ENCODE peak calls at places on chromosomes 2 and 18, in ten cellular contexts. One of them, this sample, is unnamed.

GRCh38 chr18:78794031-78794430 is 185.6 kb upstream of the SALL3 start:
- DNase-seq in Panc1: no peak
- DNase-seq in sigmoid colon: peak; percentile 36
- DNase-seq in H1: no peak
- DNase-seq in HCT116: no peak
- DNase-seq in SK-N-SH: no peak
- DNase-seq in endothelial cell of umbilical vein: no peak
- DNase-seq in prostate gland: no peak
- DNase-seq in transverse colon: no peak
- DNase-seq in suprapubic skin: no peak
- DNase-seq in this sample: no peak

GRCh38 chr2:128040166-128040771 is 12.4 kb upstream of the SAP130 start:
- DNase-seq in SK-N-SH: no peak
- DNase-seq in H1: no peak
- DNase-seq in endothelial cell of umbilical vein: no peak
- DNase-seq in suprapubic skin: no peak
- DNase-seq in prostate gland: no peak
- DNase-seq in transverse colon: no peak
- DNase-seq in Panc1: no peak
- DNase-seq in HCT116: no peak
- DNase-seq in sigmoid colon: no peak
- DNase-seq in this sample: no peak

GRCh38 chr2:37809525-37809924 is 115.6 kb upstream of the RMDN2 start:
- DNase-seq in sigmoid colon: no peak
- DNase-seq in endothelial cell of umbilical vein: peak; percentile 77
- DNase-seq in transverse colon: peak; percentile 31
- DNase-seq in SK-N-SH: peak; percentile 33
- DNase-seq in prostate gland: no peak
- DNase-seq in HCT116: peak; percentile 12
- DNase-seq in H1: no peak
- DNase-seq in Panc1: no peak
- DNase-seq in suprapubic skin: no peak
- DNase-seq in this sample: no peak

GRCh38 chr2:169716229-169716886 is 17.3 kb upstream of the KLHL23 start:
- DNase-seq in transverse colon: peak; percentile 52
- DNase-seq in prostate gland: peak; percentile 21
- DNase-seq in Panc1: no peak
- DNase-seq in H1: no peak
- DNase-seq in SK-N-SH: peak; percentile 73
- DNase-seq in endothelial cell of umbilical vein: peak; percentile 26
- DNase-seq in suprapubic skin: no peak
- DNase-seq in HCT116: no peak
- DNase-seq in sigmoid colon: no peak
- DNase-seq in this sample: no peak

GRCh38 chr2:26704441-26704977 is 12.0 kb downstream of the KCNK3 start:
- DNase-seq in Panc1: no peak
- DNase-seq in SK-N-SH: no peak
- DNase-seq in H1: no peak
- DNase-seq in endothelial cell of umbilical vein: no peak
- DNase-seq in prostate gland: no peak
- DNase-seq in suprapubic skin: no peak
- DNase-seq in sigmoid colon: no peak
- DNase-seq in HCT116: no peak
- DNase-seq in transverse colon: no peak
- DNase-seq in this sample: no peak

GRCh38 chr2:191436368-191437055 is 191.3 kb downstream of the MYO1B start:
- DNase-seq in H1: no peak
- DNase-seq in suprapubic skin: no peak
- DNase-seq in Panc1: no peak
- DNase-seq in endothelial cell of umbilical vein: no peak
- DNase-seq in prostate gland: no peak
- DNase-seq in SK-N-SH: peak; percentile 12
- DNase-seq in HCT116: no peak
- DNase-seq in transverse colon: no peak
- DNase-seq in sigmoid colon: no peak
- DNase-seq in this sample: no peak

GRCh38 chr18:12879840-12880531 is 4.1 kb downstream of the PTPN2 start:
- DNase-seq in transverse colon: no peak
- DNase-seq in Panc1: no peak
- DNase-seq in endothelial cell of umbilical vein: no peak
- DNase-seq in HCT116: no peak
- DNase-seq in prostate gland: no peak
- DNase-seq in H1: no peak
- DNase-seq in suprapubic skin: no peak
- DNase-seq in sigmoid colon: no peak
- DNase-seq in SK-N-SH: no peak
- DNase-seq in this sample: no peak

GRCh38 chr18:13696961-13697360 is 29.4 kb downstream of the FAM210A start:
- DNase-seq in endothelial cell of umbilical vein: no peak
- DNase-seq in HCT116: no peak
- DNase-seq in transverse colon: no peak
- DNase-seq in Panc1: no peak
- DNase-seq in sigmoid colon: no peak
- DNase-seq in suprapubic skin: no peak
- DNase-seq in SK-N-SH: no peak
- DNase-seq in H1: no peak
- DNase-seq in prostate gland: no peak
- DNase-seq in this sample: no peak

GRCh38 chr2:3126686-3127278 is 250.8 kb downstream of the EIPR1 start:
- DNase-seq in HCT116: no peak
- DNase-seq in transverse colon: no peak
- DNase-seq in Panc1: no peak
- DNase-seq in H1: no peak
- DNase-seq in suprapubic skin: peak; percentile 35
- DNase-seq in SK-N-SH: peak; percentile 70
- DNase-seq in prostate gland: no peak
- DNase-seq in endothelial cell of umbilical vein: peak; percentile 65
- DNase-seq in sigmoid colon: no peak
- DNase-seq in this sample: no peak

GRCh38 chr2:223166215-223166493 is 114.2 kb downstream of the KCNE4 start:
- DNase-seq in H1: no peak
- DNase-seq in prostate gland: no peak
- DNase-seq in endothelial cell of umbilical vein: no peak
- DNase-seq in SK-N-SH: no peak
- DNase-seq in Panc1: no peak
- DNase-seq in transverse colon: no peak
- DNase-seq in HCT116: no peak
- DNase-seq in sigmoid colon: no peak
- DNase-seq in suprapubic skin: no peak
- DNase-seq in this sample: no peak

GRCh38 chr2:239739206-239739605 is 285.9 kb downstream of the NDUFA10 start:
- DNase-seq in suprapubic skin: no peak
- DNase-seq in Panc1: no peak
- DNase-seq in SK-N-SH: no peak
- DNase-seq in transverse colon: no peak
- DNase-seq in endothelial cell of umbilical vein: no peak
- DNase-seq in sigmoid colon: no peak
- DNase-seq in HCT116: no peak
- DNase-seq in H1: no peak
- DNase-seq in prostate gland: no peak
- DNase-seq in this sample: no peak
- TF ChIP-seq POLR2AphosphoS5 in suprapubic skin: no peak
- TF ChIP-seq POLR2AphosphoS5 in Panc1: no peak
- TF ChIP-seq POLR2AphosphoS5 in SK-N-SH: no peak
- TF ChIP-seq POLR2AphosphoS5 in transverse colon: no peak
- TF ChIP-seq POLR2AphosphoS5 in endothelial cell of umbilical vein: no peak
- TF ChIP-seq POLR2AphosphoS5 in sigmoid colon: no peak
- TF ChIP-seq POLR2AphosphoS5 in HCT116: no peak
- TF ChIP-seq POLR2AphosphoS5 in H1: no peak
- TF ChIP-seq POLR2AphosphoS5 in prostate gland: no peak
- TF ChIP-seq POLR2AphosphoS5 in this sample: no peak

GRCh38 chr2:224524657-224525056 is 60.5 kb downstream of the CUL3 start:
- DNase-seq in prostate gland: no peak
- DNase-seq in Panc1: no peak
- DNase-seq in suprapubic skin: no peak
- DNase-seq in sigmoid colon: no peak
- DNase-seq in HCT116: no peak
- DNase-seq in transverse colon: no peak
- DNase-seq in endothelial cell of umbilical vein: no peak
- DNase-seq in H1: no peak
- DNase-seq in SK-N-SH: no peak
- DNase-seq in this sample: no peak

GRCh38 chr2:224517963-224518362 is 67.2 kb downstream of the CUL3 start:
- DNase-seq in endothelial cell of umbilical vein: no peak
- DNase-seq in suprapubic skin: no peak
- DNase-seq in SK-N-SH: no peak
- DNase-seq in H1: no peak
- DNase-seq in transverse colon: no peak
- DNase-seq in prostate gland: no peak
- DNase-seq in HCT116: no peak
- DNase-seq in Panc1: no peak
- DNase-seq in sigmoid colon: no peak
- DNase-seq in this sample: no peak

GRCh38 chr2:224523626-224524577 is 61.3 kb downstream of the CUL3 start:
- DNase-seq in prostate gland: no peak
- DNase-seq in H1: no peak
- DNase-seq in Panc1: no peak
- DNase-seq in HCT116: no peak
- DNase-seq in sigmoid colon: no peak
- DNase-seq in suprapubic skin: no peak
- DNase-seq in transverse colon: no peak
- DNase-seq in endothelial cell of umbilical vein: no peak
- DNase-seq in SK-N-SH: no peak
- DNase-seq in this sample: no peak

GRCh38 chr2:224518806-224519580 is 66.2 kb downstream of the CUL3 start:
- DNase-seq in SK-N-SH: no peak
- DNase-seq in transverse colon: no peak
- DNase-seq in prostate gland: no peak
- DNase-seq in HCT116: no peak
- DNase-seq in suprapubic skin: no peak
- DNase-seq in H1: no peak
- DNase-seq in Panc1: no peak
- DNase-seq in endothelial cell of umbilical vein: no peak
- DNase-seq in sigmoid colon: no peak
- DNase-seq in this sample: no peak

DNA sequence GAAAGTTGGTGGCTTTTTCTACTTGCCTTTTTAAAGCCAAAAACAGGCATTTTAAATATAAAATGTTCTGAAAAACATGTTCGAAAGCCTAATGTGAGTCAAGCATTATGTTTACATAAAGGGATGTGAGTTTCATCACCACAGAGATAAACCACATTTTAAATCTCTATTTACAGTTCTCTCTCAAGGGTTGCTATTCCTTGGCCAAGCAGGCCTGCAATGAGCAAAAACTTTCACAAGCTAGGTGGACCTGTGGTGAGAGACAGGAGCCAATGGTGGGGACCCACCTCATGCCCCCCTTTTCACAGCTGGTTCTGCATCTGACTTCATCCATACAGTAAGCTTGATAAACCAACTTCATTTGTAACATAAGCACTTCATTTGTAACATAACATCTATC is 65.1 kb downstream of the CUL3 start:
- DNase-seq in transverse colon: no peak
- DNase-seq in sigmoid colon: no peak
- DNase-seq in suprapubic skin: no peak
- DNase-seq in prostate gland: no peak
- DNase-seq in endothelial cell of umbilical vein: no peak
- DNase-seq in H1: no peak
- DNase-seq in SK-N-SH: no peak
- DNase-seq in HCT116: no peak
- DNase-seq in Panc1: no peak
- DNase-seq in this sample: no peak
- H3K4me3 ChIP-seq in transverse colon: no peak overlapping the region
- H3K4me3 ChIP-seq in sigmoid colon: no peak overlapping the region
- H3K4me3 ChIP-seq in suprapubic skin: no peak overlapping the region
- H3K4me3 ChIP-seq in prostate gland: no peak overlapping the region
- H3K4me3 ChIP-seq in endothelial cell of umbilical vein: no peak overlapping the region
- H3K4me3 ChIP-seq in H1: no peak overlapping the region
- H3K4me3 ChIP-seq in SK-N-SH: no peak overlapping the region
- H3K4me3 ChIP-seq in HCT116: no peak overlapping the region
- H3K4me3 ChIP-seq in Panc1: no peak overlapping the region
- H3K4me3 ChIP-seq in this sample: no peak overlapping the region

DNA sequence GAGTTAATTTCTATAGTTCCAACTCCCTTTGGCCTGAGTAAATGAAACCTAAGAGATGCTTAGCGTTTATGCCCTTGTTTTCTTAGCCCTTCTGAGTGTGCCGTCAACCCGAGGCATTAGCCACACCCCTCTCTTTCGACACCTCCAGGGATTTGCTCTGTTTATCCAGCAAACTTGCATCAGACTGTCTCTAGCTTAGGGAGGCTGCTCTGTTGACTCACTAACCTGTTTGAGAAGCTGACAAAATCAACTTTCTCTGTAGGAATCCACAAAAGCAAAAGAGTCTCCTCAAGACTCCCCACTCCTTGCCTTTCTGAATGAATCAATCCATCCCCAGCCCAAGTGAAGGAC is 317.6 kb downstream of the TNS1 start:
- DNase-seq in suprapubic skin: no peak
- DNase-seq in HCT116: peak; percentile 26
- DNase-seq in sigmoid colon: peak; percentile 77
- DNase-seq in endothelial cell of umbilical vein: no peak
- DNase-seq in H1: no peak
- DNase-seq in Panc1: no peak
- DNase-seq in SK-N-SH: no peak
- DNase-seq in transverse colon: peak; percentile 29
- DNase-seq in prostate gland: peak; percentile 79
- DNase-seq in this sample: peak; percentile 62
- TF ChIP-seq POLR2AphosphoS5 in suprapubic skin: peak; percentile 66
- TF ChIP-seq POLR2AphosphoS5 in HCT116: no peak
- TF ChIP-seq POLR2AphosphoS5 in sigmoid colon: peak; percentile 18
- TF ChIP-seq POLR2AphosphoS5 in endothelial cell of umbilical vein: no peak
- TF ChIP-seq POLR2AphosphoS5 in H1: no peak
- TF ChIP-seq POLR2AphosphoS5 in Panc1: no peak
- TF ChIP-seq POLR2AphosphoS5 in SK-N-SH: no peak
- TF ChIP-seq POLR2AphosphoS5 in transverse colon: peak; percentile 23
- TF ChIP-seq POLR2AphosphoS5 in prostate gland: peak; percentile 90
- TF ChIP-seq POLR2AphosphoS5 in this sample: peak; percentile 34

GRCh38 chr2:208189782-208190181 is at the start of gene C2orf80:
- DNase-seq in HCT116: no peak
- DNase-seq in H1: no peak
- DNase-seq in suprapubic skin: no peak
- DNase-seq in sigmoid colon: no peak
- DNase-seq in SK-N-SH: no peak
- DNase-seq in endothelial cell of umbilical vein: no peak
- DNase-seq in Panc1: no peak
- DNase-seq in transverse colon: no peak
- DNase-seq in prostate gland: no peak
- DNase-seq in this sample: no peak

GRCh38 chr2:208183526-208183925 is 6.3 kb downstream of the C2orf80 start:
- DNase-seq in endothelial cell of umbilical vein: no peak
- DNase-seq in suprapubic skin: no peak
- DNase-seq in Panc1: no peak
- DNase-seq in transverse colon: no peak
- DNase-seq in prostate gland: no peak
- DNase-seq in H1: peak; percentile 60
- DNase-seq in HCT116: no peak
- DNase-seq in SK-N-SH: no peak
- DNase-seq in sigmoid colon: no peak
- DNase-seq in this sample: no peak

GRCh38 chr2:208186465-208186864 is 3.4 kb downstream of the C2orf80 start:
- DNase-seq in H1: no peak
- DNase-seq in suprapubic skin: no peak
- DNase-seq in SK-N-SH: no peak
- DNase-seq in prostate gland: no peak
- DNase-seq in transverse colon: no peak
- DNase-seq in sigmoid colon: no peak
- DNase-seq in endothelial cell of umbilical vein: no peak
- DNase-seq in HCT116: no peak
- DNase-seq in Panc1: no peak
- DNase-seq in this sample: no peak

GRCh38 chr2:208183937-208184336 is 5.9 kb downstream of the C2orf80 start:
- DNase-seq in suprapubic skin: no peak
- DNase-seq in Panc1: no peak
- DNase-seq in endothelial cell of umbilical vein: no peak
- DNase-seq in transverse colon: no peak
- DNase-seq in HCT116: no peak
- DNase-seq in prostate gland: no peak
- DNase-seq in sigmoid colon: no peak
- DNase-seq in SK-N-SH: no peak
- DNase-seq in H1: no peak
- DNase-seq in this sample: no peak

GRCh38 chr2:208186921-208187320 is 2.9 kb downstream of the C2orf80 start:
- DNase-seq in sigmoid colon: no peak
- DNase-seq in suprapubic skin: no peak
- DNase-seq in SK-N-SH: no peak
- DNase-seq in prostate gland: no peak
- DNase-seq in HCT116: no peak
- DNase-seq in endothelial cell of umbilical vein: no peak
- DNase-seq in transverse colon: no peak
- DNase-seq in Panc1: no peak
- DNase-seq in H1: no peak
- DNase-seq in this sample: no peak
- H3K4me3 ChIP-seq in sigmoid colon: no peak overlapping the region
- H3K4me3 ChIP-seq in suprapubic skin: no peak overlapping the region
- H3K4me3 ChIP-seq in SK-N-SH: no peak overlapping the region
- H3K4me3 ChIP-seq in prostate gland: no peak overlapping the region
- H3K4me3 ChIP-seq in HCT116: no peak overlapping the region
- H3K4me3 ChIP-seq in endothelial cell of umbilical vein: no peak overlapping the region
- H3K4me3 ChIP-seq in transverse colon: no peak overlapping the region
- H3K4me3 ChIP-seq in Panc1: no peak overlapping the region
- H3K4me3 ChIP-seq in H1: no peak overlapping the region
- H3K4me3 ChIP-seq in this sample: no peak overlapping the region

This sample was measured in breast epithelium.